ENCODE peak calls at places on chromosome 11, in seven cellular contexts. One of them, this sample, is unnamed.

GRCh38 chr11:86147004-86147403 is 78.1 kb upstream of the PICALM start:
- DNase-seq in cardiac septum: no peak
- DNase-seq in activated T-cell treated with anti-CD3 and anti-CD28 coated beads for 1 hour: no peak
- DNase-seq in NCI-H524: no peak
- DNase-seq in GM12891: no peak
- DNase-seq in right cardiac atrium: no peak
- DNase-seq in dorsolateral prefrontal cortex: no peak
- DNase-seq in this sample: no peak

GRCh38 chr11:134439181-134439580 is 27.1 kb upstream of the B3GAT1 start:
- DNase-seq in cardiac septum: no peak
- DNase-seq in activated T-cell treated with anti-CD3 and anti-CD28 coated beads for 1 hour: no peak
- DNase-seq in NCI-H524: peak; percentile 44
- DNase-seq in GM12891: no peak
- DNase-seq in right cardiac atrium: no peak
- DNase-seq in dorsolateral prefrontal cortex: peak; percentile 36
- DNase-seq in this sample: peak; percentile 34

GRCh38 chr11:132718711-132719641 is 813.3 kb downstream of the OPCML start:
- DNase-seq in cardiac septum: no peak
- DNase-seq in activated T-cell treated with anti-CD3 and anti-CD28 coated beads for 1 hour: no peak
- DNase-seq in NCI-H524: no peak
- DNase-seq in GM12891: no peak
- DNase-seq in right cardiac atrium: no peak
- DNase-seq in dorsolateral prefrontal cortex: no peak
- DNase-seq in this sample: no peak

GRCh38 chr11:123168236-123168635 is 26.8 kb downstream of the CLMP start:
- DNase-seq in cardiac septum: no peak
- DNase-seq in activated T-cell treated with anti-CD3 and anti-CD28 coated beads for 1 hour: no peak
- DNase-seq in NCI-H524: no peak
- DNase-seq in GM12891: no peak
- DNase-seq in right cardiac atrium: no peak
- DNase-seq in dorsolateral prefrontal cortex: no peak
- DNase-seq in this sample: no peak

GRCh38 chr11:61026121-61027031 is 54.9 kb downstream of the CD6 start:
- DNase-seq in cardiac septum: no peak
- DNase-seq in activated T-cell treated with anti-CD3 and anti-CD28 coated beads for 1 hour: no peak
- DNase-seq in NCI-H524: no peak
- DNase-seq in GM12891: no peak
- DNase-seq in right cardiac atrium: no peak
- DNase-seq in dorsolateral prefrontal cortex: no peak
- DNase-seq in this sample: no peak

GRCh38 chr11:124900464-124900863 is 2.8 kb upstream of the ROBO4 start:
- DNase-seq in cardiac septum: no peak
- DNase-seq in activated T-cell treated with anti-CD3 and anti-CD28 coated beads for 1 hour: no peak
- DNase-seq in NCI-H524: no peak
- DNase-seq in GM12891: no peak
- DNase-seq in right cardiac atrium: no peak
- DNase-seq in dorsolateral prefrontal cortex: no peak
- DNase-seq in this sample: no peak

GRCh38 chr11:12180257-12181205 is 70.1 kb downstream of the MICAL2 start:
- DNase-seq in cardiac septum: no peak
- DNase-seq in activated T-cell treated with anti-CD3 and anti-CD28 coated beads for 1 hour: no peak
- DNase-seq in NCI-H524: no peak
- DNase-seq in GM12891: no peak
- DNase-seq in right cardiac atrium: no peak
- DNase-seq in dorsolateral prefrontal cortex: no peak
- DNase-seq in this sample: no peak

GRCh38 chr11:46475926-46476545 is 84.5 kb upstream of the CHRM4 start:
- DNase-seq in cardiac septum: no peak
- DNase-seq in activated T-cell treated with anti-CD3 and anti-CD28 coated beads for 1 hour: no peak
- DNase-seq in NCI-H524: no peak
- DNase-seq in GM12891: no peak
- DNase-seq in right cardiac atrium: no peak
- DNase-seq in dorsolateral prefrontal cortex: no peak
- DNase-seq in this sample: no peak

GRCh38 chr11:33344611-33345010 is 87.4 kb downstream of the HIPK3 start:
- DNase-seq in cardiac septum: no peak
- DNase-seq in activated T-cell treated with anti-CD3 and anti-CD28 coated beads for 1 hour: no peak
- DNase-seq in NCI-H524: peak; percentile 33
- DNase-seq in GM12891: no peak
- DNase-seq in right cardiac atrium: no peak
- DNase-seq in dorsolateral prefrontal cortex: no peak
- DNase-seq in this sample: peak; percentile 25

GRCh38 chr11:125110506-125110905 is 920 bp downstream of the TMEM218 start:
- DNase-seq in cardiac septum: no peak
- DNase-seq in activated T-cell treated with anti-CD3 and anti-CD28 coated beads for 1 hour: no peak
- DNase-seq in NCI-H524: peak; percentile 12
- DNase-seq in GM12891: no peak
- DNase-seq in right cardiac atrium: no peak
- DNase-seq in dorsolateral prefrontal cortex: no peak
- DNase-seq in this sample: peak; percentile 0

GRCh38 chr11:75893202-75893601 is 78.2 kb downstream of the UVRAG start:
- DNase-seq in cardiac septum: no peak
- DNase-seq in activated T-cell treated with anti-CD3 and anti-CD28 coated beads for 1 hour: no peak
- DNase-seq in NCI-H524: no peak
- DNase-seq in GM12891: no peak
- DNase-seq in right cardiac atrium: no peak
- DNase-seq in dorsolateral prefrontal cortex: no peak
- DNase-seq in this sample: no peak

GRCh38 chr11:57668467-57668890 is 565 bp downstream of the ZDHHC5 start:
- DNase-seq in cardiac septum: no peak
- DNase-seq in activated T-cell treated with anti-CD3 and anti-CD28 coated beads for 1 hour: peak; percentile 21
- DNase-seq in NCI-H524: peak; percentile 36
- DNase-seq in GM12891: no peak
- DNase-seq in right cardiac atrium: peak; percentile 43
- DNase-seq in dorsolateral prefrontal cortex: no peak
- DNase-seq in this sample: peak; percentile 65

GRCh38 chr11:114036156-114036811 is 23.2 kb upstream of the ZBTB16 start:
- DNase-seq in cardiac septum: peak; percentile 91
- DNase-seq in activated T-cell treated with anti-CD3 and anti-CD28 coated beads for 1 hour: peak; percentile 35
- DNase-seq in NCI-H524: peak; percentile 69
- DNase-seq in GM12891: no peak
- DNase-seq in right cardiac atrium: peak; percentile 88
- DNase-seq in dorsolateral prefrontal cortex: peak; percentile 66
- DNase-seq in this sample: peak; percentile 9

GRCh38 chr11:64858467-64859401 is 14.3 kb upstream of the CDC42BPG start:
- DNase-seq in cardiac septum: peak; percentile 87
- DNase-seq in activated T-cell treated with anti-CD3 and anti-CD28 coated beads for 1 hour: peak; percentile 53
- DNase-seq in NCI-H524: no peak
- DNase-seq in GM12891: no peak
- DNase-seq in right cardiac atrium: no peak
- DNase-seq in dorsolateral prefrontal cortex: no peak
- DNase-seq in this sample: no peak

GRCh38 chr11:92495107-92495793 is 270.6 kb downstream of the FAT3 start:
- DNase-seq in cardiac septum: no peak
- DNase-seq in activated T-cell treated with anti-CD3 and anti-CD28 coated beads for 1 hour: no peak
- DNase-seq in NCI-H524: no peak
- DNase-seq in GM12891: no peak
- DNase-seq in right cardiac atrium: no peak
- DNase-seq in dorsolateral prefrontal cortex: no peak
- DNase-seq in this sample: no peak

GRCh38 chr11:91244921-91245320 is 979.7 kb upstream of the FAT3 start:
- DNase-seq in cardiac septum: no peak
- DNase-seq in activated T-cell treated with anti-CD3 and anti-CD28 coated beads for 1 hour: no peak
- DNase-seq in NCI-H524: no peak
- DNase-seq in GM12891: no peak
- DNase-seq in right cardiac atrium: no peak
- DNase-seq in dorsolateral prefrontal cortex: no peak
- DNase-seq in this sample: peak; percentile 20

GRCh38 chr11:68051191-68052136 is 12.6 kb downstream of the TCIRG1 start:
- DNase-seq in cardiac septum: peak; percentile 47
- DNase-seq in activated T-cell treated with anti-CD3 and anti-CD28 coated beads for 1 hour: no peak
- DNase-seq in NCI-H524: no peak
- DNase-seq in GM12891: no peak
- DNase-seq in right cardiac atrium: no peak
- DNase-seq in dorsolateral prefrontal cortex: no peak
- DNase-seq in this sample: no peak

GRCh38 chr11:70548976-70549375 is 150.6 kb downstream of the CTTN start:
- DNase-seq in cardiac septum: no peak
- DNase-seq in activated T-cell treated with anti-CD3 and anti-CD28 coated beads for 1 hour: no peak
- DNase-seq in NCI-H524: no peak
- DNase-seq in GM12891: no peak
- DNase-seq in right cardiac atrium: no peak
- DNase-seq in dorsolateral prefrontal cortex: no peak
- DNase-seq in this sample: no peak

GRCh38 chr11:100632970-100633452 is 54.1 kb upstream of the ARHGAP42 start:
- DNase-seq in cardiac septum: peak; percentile 81
- DNase-seq in activated T-cell treated with anti-CD3 and anti-CD28 coated beads for 1 hour: no peak
- DNase-seq in NCI-H524: peak; percentile 11
- DNase-seq in GM12891: no peak
- DNase-seq in right cardiac atrium: peak; percentile 59
- DNase-seq in dorsolateral prefrontal cortex: peak; percentile 42
- DNase-seq in this sample: peak; percentile 11

GRCh38 chr11:63667993-63668392 is 3.2 kb downstream of the ATL3 start:
- DNase-seq in cardiac septum: no peak
- DNase-seq in activated T-cell treated with anti-CD3 and anti-CD28 coated beads for 1 hour: no peak
- DNase-seq in NCI-H524: no peak
- DNase-seq in GM12891: no peak
- DNase-seq in right cardiac atrium: no peak
- DNase-seq in dorsolateral prefrontal cortex: no peak
- DNase-seq in this sample: no peak

GRCh38 chr11:111637885-111638284 is 35.6 kb downstream of the SIK2 start:
- DNase-seq in cardiac septum: no peak
- DNase-seq in activated T-cell treated with anti-CD3 and anti-CD28 coated beads for 1 hour: no peak
- DNase-seq in NCI-H524: no peak
- DNase-seq in GM12891: no peak
- DNase-seq in right cardiac atrium: no peak
- DNase-seq in dorsolateral prefrontal cortex: no peak
- DNase-seq in this sample: no peak

GRCh38 chr11:117875397-117876048 is 935 bp downstream of the FXYD6 start:
- DNase-seq in cardiac septum: no peak
- DNase-seq in activated T-cell treated with anti-CD3 and anti-CD28 coated beads for 1 hour: peak; percentile 26
- DNase-seq in NCI-H524: peak; percentile 52
- DNase-seq in GM12891: no peak
- DNase-seq in right cardiac atrium: no peak
- DNase-seq in dorsolateral prefrontal cortex: no peak
- DNase-seq in this sample: peak; percentile 28

GRCh38 chr11:120210651-120211521 is at the start of gene OAF:
- DNase-seq in cardiac septum: peak; percentile 83
- DNase-seq in activated T-cell treated with anti-CD3 and anti-CD28 coated beads for 1 hour: peak; percentile 29
- DNase-seq in NCI-H524: peak; percentile 52
- DNase-seq in GM12891: peak; percentile 89
- DNase-seq in right cardiac atrium: peak; percentile 84
- DNase-seq in dorsolateral prefrontal cortex: peak; percentile 51
- DNase-seq in this sample: peak; percentile 40

GRCh38 chr11:61477734-61478148 is 30.8 kb upstream of the LRRC10B start:
- DNase-seq in cardiac septum: no peak
- DNase-seq in activated T-cell treated with anti-CD3 and anti-CD28 coated beads for 1 hour: peak; percentile 44
- DNase-seq in NCI-H524: peak; percentile 39
- DNase-seq in GM12891: peak; percentile 68
- DNase-seq in right cardiac atrium: peak; percentile 47
- DNase-seq in dorsolateral prefrontal cortex: peak; percentile 50
- DNase-seq in this sample: no peak

GRCh38 chr11:121652982-121653381 is 200.2 kb upstream of the SORL1-AS1 start:
- DNase-seq in cardiac septum: no peak
- DNase-seq in activated T-cell treated with anti-CD3 and anti-CD28 coated beads for 1 hour: no peak
- DNase-seq in NCI-H524: peak; percentile 45
- DNase-seq in GM12891: no peak
- DNase-seq in right cardiac atrium: no peak
- DNase-seq in dorsolateral prefrontal cortex: no peak
- DNase-seq in this sample: no peak

GRCh38 chr11:109000531-109000930 is 335.7 kb downstream of the DDX10 start:
- DNase-seq in cardiac septum: no peak
- DNase-seq in activated T-cell treated with anti-CD3 and anti-CD28 coated beads for 1 hour: no peak
- DNase-seq in NCI-H524: no peak
- DNase-seq in GM12891: no peak
- DNase-seq in right cardiac atrium: no peak
- DNase-seq in dorsolateral prefrontal cortex: no peak
- DNase-seq in this sample: no peak

GRCh38 chr11:63779044-63779443 is 10.5 kb upstream of the ZFTA start:
- DNase-seq in cardiac septum: no peak
- DNase-seq in activated T-cell treated with anti-CD3 and anti-CD28 coated beads for 1 hour: no peak
- DNase-seq in NCI-H524: no peak
- DNase-seq in GM12891: no peak
- DNase-seq in right cardiac atrium: no peak
- DNase-seq in dorsolateral prefrontal cortex: no peak
- DNase-seq in this sample: no peak

GRCh38 chr11:32148824-32149223 is 58.0 kb downstream of the RCN1 start:
- DNase-seq in cardiac septum: no peak
- DNase-seq in activated T-cell treated with anti-CD3 and anti-CD28 coated beads for 1 hour: no peak
- DNase-seq in NCI-H524: no peak
- DNase-seq in GM12891: no peak
- DNase-seq in right cardiac atrium: no peak
- DNase-seq in dorsolateral prefrontal cortex: no peak
- DNase-seq in this sample: no peak